ENCODE peak calls at places on chromosome 9, in ten cellular contexts. One of them, this sample, is unnamed.

GRCh38 chr9:129944501-129945116 is 98.4 kb downstream of the FNBP1 start:
- DNase-seq in T-helper 1 cell: peak
- DNase-seq in IMR-90: no peak
- DNase-seq in kidney glomerular epithelial cell: no peak
- DNase-seq in iris pigment epithelial cell: no peak
- DNase-seq in activated T-helper 9 cell treated with anti-CD3 and anti-CD28 coated beads, Interleukin-2, amount 50 U/mL, for 16 hours: peak
- DNase-seq in dermis blood vessel endothelial cell: no peak
- DNase-seq in effector memory CD4-positive, alpha-beta T cell: peak
- DNase-seq in stimulated activated CD4-positive, alpha-beta T cell treated with anti-CD3 and anti-CD28 coated beads, Interleukin-4, amount 100 ng/mL, for 48 hours: peak
- DNase-seq in mesothelial cell of epicardium: no peak
- DNase-seq in this sample: peak

GRCh38 chr9:110006657-110007056 is 201.3 kb downstream of the C9orf152 start:
- DNase-seq in activated T-helper 9 cell treated with anti-CD3 and anti-CD28 coated beads, Interleukin-2, amount 50 U/mL, for 16 hours: no peak
- DNase-seq in stimulated activated CD4-positive, alpha-beta T cell treated with anti-CD3 and anti-CD28 coated beads, Interleukin-4, amount 100 ng/mL, for 48 hours: no peak
- DNase-seq in T-helper 1 cell: no peak
- DNase-seq in IMR-90: no peak
- DNase-seq in mesothelial cell of epicardium: no peak
- DNase-seq in dermis blood vessel endothelial cell: no peak
- DNase-seq in iris pigment epithelial cell: no peak
- DNase-seq in effector memory CD4-positive, alpha-beta T cell: no peak
- DNase-seq in kidney glomerular epithelial cell: no peak
- DNase-seq in this sample: no peak

GRCh38 chr9:1005043-1005667 is 28.7 kb downstream of the DMRT3 start:
- DNase-seq in kidney glomerular epithelial cell: peak
- DNase-seq in IMR-90: peak
- DNase-seq in dermis blood vessel endothelial cell: peak
- DNase-seq in activated T-helper 9 cell treated with anti-CD3 and anti-CD28 coated beads, Interleukin-2, amount 50 U/mL, for 16 hours: no peak
- DNase-seq in effector memory CD4-positive, alpha-beta T cell: no peak
- DNase-seq in stimulated activated CD4-positive, alpha-beta T cell treated with anti-CD3 and anti-CD28 coated beads, Interleukin-4, amount 100 ng/mL, for 48 hours: no peak
- DNase-seq in mesothelial cell of epicardium: no peak
- DNase-seq in T-helper 1 cell: no peak
- DNase-seq in iris pigment epithelial cell: peak
- DNase-seq in this sample: peak

GRCh38 chr9:87684627-87685204 is 41.2 kb upstream of the CTSL start:
- DNase-seq in kidney glomerular epithelial cell: no peak
- DNase-seq in IMR-90: peak
- DNase-seq in dermis blood vessel endothelial cell: peak
- DNase-seq in T-helper 1 cell: no peak
- DNase-seq in activated T-helper 9 cell treated with anti-CD3 and anti-CD28 coated beads, Interleukin-2, amount 50 U/mL, for 16 hours: no peak
- DNase-seq in mesothelial cell of epicardium: no peak
- DNase-seq in iris pigment epithelial cell: peak
- DNase-seq in effector memory CD4-positive, alpha-beta T cell: no peak
- DNase-seq in stimulated activated CD4-positive, alpha-beta T cell treated with anti-CD3 and anti-CD28 coated beads, Interleukin-4, amount 100 ng/mL, for 48 hours: no peak
- DNase-seq in this sample: no peak

GRCh38 chr9:137665697-137666504 is 47.1 kb downstream of the EHMT1 start:
- DNase-seq in T-helper 1 cell: no peak
- DNase-seq in effector memory CD4-positive, alpha-beta T cell: no peak
- DNase-seq in mesothelial cell of epicardium: no peak
- DNase-seq in activated T-helper 9 cell treated with anti-CD3 and anti-CD28 coated beads, Interleukin-2, amount 50 U/mL, for 16 hours: no peak
- DNase-seq in dermis blood vessel endothelial cell: no peak
- DNase-seq in iris pigment epithelial cell: no peak
- DNase-seq in IMR-90: no peak
- DNase-seq in stimulated activated CD4-positive, alpha-beta T cell treated with anti-CD3 and anti-CD28 coated beads, Interleukin-4, amount 100 ng/mL, for 48 hours: no peak
- DNase-seq in kidney glomerular epithelial cell: no peak
- DNase-seq in this sample: no peak

GRCh38 chr9:38621434-38622082 is 1.2 kb upstream of the ANKRD18A start:
- DNase-seq in iris pigment epithelial cell: no peak
- DNase-seq in kidney glomerular epithelial cell: peak
- DNase-seq in mesothelial cell of epicardium: no peak
- DNase-seq in stimulated activated CD4-positive, alpha-beta T cell treated with anti-CD3 and anti-CD28 coated beads, Interleukin-4, amount 100 ng/mL, for 48 hours: peak
- DNase-seq in dermis blood vessel endothelial cell: peak
- DNase-seq in effector memory CD4-positive, alpha-beta T cell: peak
- DNase-seq in activated T-helper 9 cell treated with anti-CD3 and anti-CD28 coated beads, Interleukin-2, amount 50 U/mL, for 16 hours: peak
- DNase-seq in T-helper 1 cell: peak
- DNase-seq in IMR-90: no peak
- DNase-seq in this sample: peak

GRCh38 chr9:132647355-132647754 is 22.4 kb downstream of the DDX31 start:
- DNase-seq in dermis blood vessel endothelial cell: no peak
- DNase-seq in iris pigment epithelial cell: peak
- DNase-seq in kidney glomerular epithelial cell: peak
- DNase-seq in mesothelial cell of epicardium: no peak
- DNase-seq in stimulated activated CD4-positive, alpha-beta T cell treated with anti-CD3 and anti-CD28 coated beads, Interleukin-4, amount 100 ng/mL, for 48 hours: peak
- DNase-seq in T-helper 1 cell: no peak
- DNase-seq in IMR-90: peak
- DNase-seq in effector memory CD4-positive, alpha-beta T cell: no peak
- DNase-seq in activated T-helper 9 cell treated with anti-CD3 and anti-CD28 coated beads, Interleukin-2, amount 50 U/mL, for 16 hours: no peak
- DNase-seq in this sample: no peak

GRCh38 chr9:83047839-83048775 is 14.8 kb downstream of the RASEF start:
- DNase-seq in IMR-90: peak
- DNase-seq in mesothelial cell of epicardium: no peak
- DNase-seq in dermis blood vessel endothelial cell: no peak
- DNase-seq in kidney glomerular epithelial cell: peak
- DNase-seq in iris pigment epithelial cell: peak
- DNase-seq in effector memory CD4-positive, alpha-beta T cell: no peak
- DNase-seq in activated T-helper 9 cell treated with anti-CD3 and anti-CD28 coated beads, Interleukin-2, amount 50 U/mL, for 16 hours: no peak
- DNase-seq in T-helper 1 cell: no peak
- DNase-seq in stimulated activated CD4-positive, alpha-beta T cell treated with anti-CD3 and anti-CD28 coated beads, Interleukin-4, amount 100 ng/mL, for 48 hours: no peak
- DNase-seq in this sample: no peak

GRCh38 chr9:132018957-132019405 is 60.7 kb downstream of the MED27 start:
- DNase-seq in activated T-helper 9 cell treated with anti-CD3 and anti-CD28 coated beads, Interleukin-2, amount 50 U/mL, for 16 hours: no peak
- DNase-seq in iris pigment epithelial cell: no peak
- DNase-seq in T-helper 1 cell: no peak
- DNase-seq in dermis blood vessel endothelial cell: no peak
- DNase-seq in mesothelial cell of epicardium: no peak
- DNase-seq in kidney glomerular epithelial cell: peak
- DNase-seq in stimulated activated CD4-positive, alpha-beta T cell treated with anti-CD3 and anti-CD28 coated beads, Interleukin-4, amount 100 ng/mL, for 48 hours: no peak
- DNase-seq in IMR-90: peak
- DNase-seq in effector memory CD4-positive, alpha-beta T cell: no peak
- DNase-seq in this sample: no peak

GRCh38 chr9:79257215-79257614 is 314.6 kb upstream of the TLE4 start:
- DNase-seq in dermis blood vessel endothelial cell: no peak
- DNase-seq in IMR-90: no peak
- DNase-seq in stimulated activated CD4-positive, alpha-beta T cell treated with anti-CD3 and anti-CD28 coated beads, Interleukin-4, amount 100 ng/mL, for 48 hours: no peak
- DNase-seq in mesothelial cell of epicardium: peak
- DNase-seq in effector memory CD4-positive, alpha-beta T cell: no peak
- DNase-seq in T-helper 1 cell: no peak
- DNase-seq in kidney glomerular epithelial cell: peak
- DNase-seq in activated T-helper 9 cell treated with anti-CD3 and anti-CD28 coated beads, Interleukin-2, amount 50 U/mL, for 16 hours: no peak
- DNase-seq in iris pigment epithelial cell: peak
- DNase-seq in this sample: no peak

GRCh38 chr9:123453904-123454321 is 97.9 kb downstream of the CRB2 start:
- DNase-seq in stimulated activated CD4-positive, alpha-beta T cell treated with anti-CD3 and anti-CD28 coated beads, Interleukin-4, amount 100 ng/mL, for 48 hours: no peak
- DNase-seq in dermis blood vessel endothelial cell: no peak
- DNase-seq in effector memory CD4-positive, alpha-beta T cell: no peak
- DNase-seq in mesothelial cell of epicardium: no peak
- DNase-seq in T-helper 1 cell: no peak
- DNase-seq in activated T-helper 9 cell treated with anti-CD3 and anti-CD28 coated beads, Interleukin-2, amount 50 U/mL, for 16 hours: no peak
- DNase-seq in iris pigment epithelial cell: no peak
- DNase-seq in IMR-90: no peak
- DNase-seq in kidney glomerular epithelial cell: no peak
- DNase-seq in this sample: no peak

GRCh38 chr9:21520501-21521228 is 38.6 kb upstream of the IFNE start:
- DNase-seq in effector memory CD4-positive, alpha-beta T cell: no peak
- DNase-seq in mesothelial cell of epicardium: no peak
- DNase-seq in T-helper 1 cell: no peak
- DNase-seq in stimulated activated CD4-positive, alpha-beta T cell treated with anti-CD3 and anti-CD28 coated beads, Interleukin-4, amount 100 ng/mL, for 48 hours: no peak
- DNase-seq in iris pigment epithelial cell: no peak
- DNase-seq in kidney glomerular epithelial cell: no peak
- DNase-seq in IMR-90: no peak
- DNase-seq in activated T-helper 9 cell treated with anti-CD3 and anti-CD28 coated beads, Interleukin-2, amount 50 U/mL, for 16 hours: no peak
- DNase-seq in dermis blood vessel endothelial cell: no peak
- DNase-seq in this sample: no peak

GRCh38 chr9:80596576-80596975 is 1024.8 kb downstream of the TLE4 start:
- DNase-seq in iris pigment epithelial cell: no peak
- DNase-seq in IMR-90: no peak
- DNase-seq in mesothelial cell of epicardium: no peak
- DNase-seq in dermis blood vessel endothelial cell: no peak
- DNase-seq in T-helper 1 cell: no peak
- DNase-seq in effector memory CD4-positive, alpha-beta T cell: no peak
- DNase-seq in kidney glomerular epithelial cell: no peak
- DNase-seq in stimulated activated CD4-positive, alpha-beta T cell treated with anti-CD3 and anti-CD28 coated beads, Interleukin-4, amount 100 ng/mL, for 48 hours: no peak
- DNase-seq in activated T-helper 9 cell treated with anti-CD3 and anti-CD28 coated beads, Interleukin-2, amount 50 U/mL, for 16 hours: no peak
- DNase-seq in this sample: no peak

GRCh38 chr9:112819635-112820496 is 69.3 kb downstream of the SNX30 start:
- DNase-seq in stimulated activated CD4-positive, alpha-beta T cell treated with anti-CD3 and anti-CD28 coated beads, Interleukin-4, amount 100 ng/mL, for 48 hours: no peak
- DNase-seq in mesothelial cell of epicardium: no peak
- DNase-seq in dermis blood vessel endothelial cell: peak
- DNase-seq in kidney glomerular epithelial cell: peak
- DNase-seq in T-helper 1 cell: no peak
- DNase-seq in IMR-90: peak
- DNase-seq in activated T-helper 9 cell treated with anti-CD3 and anti-CD28 coated beads, Interleukin-2, amount 50 U/mL, for 16 hours: no peak
- DNase-seq in iris pigment epithelial cell: peak
- DNase-seq in effector memory CD4-positive, alpha-beta T cell: no peak
- DNase-seq in this sample: peak

GRCh38 chr9:112184211-112184610 is 9.1 kb upstream of the SUSD1 start:
- DNase-seq in IMR-90: no peak
- DNase-seq in kidney glomerular epithelial cell: no peak
- DNase-seq in activated T-helper 9 cell treated with anti-CD3 and anti-CD28 coated beads, Interleukin-2, amount 50 U/mL, for 16 hours: no peak
- DNase-seq in T-helper 1 cell: no peak
- DNase-seq in dermis blood vessel endothelial cell: no peak
- DNase-seq in effector memory CD4-positive, alpha-beta T cell: no peak
- DNase-seq in iris pigment epithelial cell: no peak
- DNase-seq in mesothelial cell of epicardium: no peak
- DNase-seq in stimulated activated CD4-positive, alpha-beta T cell treated with anti-CD3 and anti-CD28 coated beads, Interleukin-4, amount 100 ng/mL, for 48 hours: no peak
- DNase-seq in this sample: no peak

GRCh38 chr9:129282308-129283211 is 104.5 kb upstream of the IER5L start:
- DNase-seq in mesothelial cell of epicardium: no peak
- DNase-seq in stimulated activated CD4-positive, alpha-beta T cell treated with anti-CD3 and anti-CD28 coated beads, Interleukin-4, amount 100 ng/mL, for 48 hours: no peak
- DNase-seq in iris pigment epithelial cell: no peak
- DNase-seq in effector memory CD4-positive, alpha-beta T cell: no peak
- DNase-seq in T-helper 1 cell: no peak
- DNase-seq in kidney glomerular epithelial cell: no peak
- DNase-seq in IMR-90: no peak
- DNase-seq in activated T-helper 9 cell treated with anti-CD3 and anti-CD28 coated beads, Interleukin-2, amount 50 U/mL, for 16 hours: no peak
- DNase-seq in dermis blood vessel endothelial cell: peak
- DNase-seq in this sample: no peak

GRCh38 chr9:114099523-114100270 is 605 bp upstream of the KIF12 start:
- DNase-seq in effector memory CD4-positive, alpha-beta T cell: no peak
- DNase-seq in dermis blood vessel endothelial cell: no peak
- DNase-seq in iris pigment epithelial cell: no peak
- DNase-seq in IMR-90: no peak
- DNase-seq in stimulated activated CD4-positive, alpha-beta T cell treated with anti-CD3 and anti-CD28 coated beads, Interleukin-4, amount 100 ng/mL, for 48 hours: no peak
- DNase-seq in mesothelial cell of epicardium: no peak
- DNase-seq in activated T-helper 9 cell treated with anti-CD3 and anti-CD28 coated beads, Interleukin-2, amount 50 U/mL, for 16 hours: no peak
- DNase-seq in T-helper 1 cell: no peak
- DNase-seq in kidney glomerular epithelial cell: no peak
- DNase-seq in this sample: no peak

GRCh38 chr9:38322937-38323336 is 69.6 kb upstream of the ALDH1B1 start:
- DNase-seq in iris pigment epithelial cell: no peak
- DNase-seq in IMR-90: no peak
- DNase-seq in dermis blood vessel endothelial cell: no peak
- DNase-seq in T-helper 1 cell: no peak
- DNase-seq in mesothelial cell of epicardium: no peak
- DNase-seq in kidney glomerular epithelial cell: no peak
- DNase-seq in activated T-helper 9 cell treated with anti-CD3 and anti-CD28 coated beads, Interleukin-2, amount 50 U/mL, for 16 hours: no peak
- DNase-seq in effector memory CD4-positive, alpha-beta T cell: no peak
- DNase-seq in stimulated activated CD4-positive, alpha-beta T cell treated with anti-CD3 and anti-CD28 coated beads, Interleukin-4, amount 100 ng/mL, for 48 hours: no peak
- DNase-seq in this sample: no peak

GRCh38 chr9:128250839-128251558 is 24.8 kb downstream of the GOLGA2 start:
- DNase-seq in dermis blood vessel endothelial cell: no peak
- DNase-seq in effector memory CD4-positive, alpha-beta T cell: no peak
- DNase-seq in T-helper 1 cell: no peak
- DNase-seq in activated T-helper 9 cell treated with anti-CD3 and anti-CD28 coated beads, Interleukin-2, amount 50 U/mL, for 16 hours: no peak
- DNase-seq in stimulated activated CD4-positive, alpha-beta T cell treated with anti-CD3 and anti-CD28 coated beads, Interleukin-4, amount 100 ng/mL, for 48 hours: no peak
- DNase-seq in kidney glomerular epithelial cell: no peak
- DNase-seq in IMR-90: no peak
- DNase-seq in mesothelial cell of epicardium: no peak
- DNase-seq in iris pigment epithelial cell: no peak
- DNase-seq in this sample: no peak

GRCh38 chr9:91534374-91534773 is 110.7 kb upstream of the NFIL3 start:
- DNase-seq in dermis blood vessel endothelial cell: no peak
- DNase-seq in kidney glomerular epithelial cell: peak
- DNase-seq in effector memory CD4-positive, alpha-beta T cell: no peak
- DNase-seq in IMR-90: peak
- DNase-seq in activated T-helper 9 cell treated with anti-CD3 and anti-CD28 coated beads, Interleukin-2, amount 50 U/mL, for 16 hours: no peak
- DNase-seq in stimulated activated CD4-positive, alpha-beta T cell treated with anti-CD3 and anti-CD28 coated beads, Interleukin-4, amount 100 ng/mL, for 48 hours: no peak
- DNase-seq in mesothelial cell of epicardium: no peak
- DNase-seq in iris pigment epithelial cell: peak
- DNase-seq in T-helper 1 cell: no peak
- DNase-seq in this sample: no peak

GRCh38 chr9:134811673-134812668 is 68.6 kb upstream of the FCN2 start:
- DNase-seq in iris pigment epithelial cell: peak
- DNase-seq in activated T-helper 9 cell treated with anti-CD3 and anti-CD28 coated beads, Interleukin-2, amount 50 U/mL, for 16 hours: no peak
- DNase-seq in effector memory CD4-positive, alpha-beta T cell: no peak
- DNase-seq in T-helper 1 cell: no peak
- DNase-seq in kidney glomerular epithelial cell: peak
- DNase-seq in IMR-90: peak
- DNase-seq in stimulated activated CD4-positive, alpha-beta T cell treated with anti-CD3 and anti-CD28 coated beads, Interleukin-4, amount 100 ng/mL, for 48 hours: no peak
- DNase-seq in mesothelial cell of epicardium: no peak
- DNase-seq in dermis blood vessel endothelial cell: no peak
- DNase-seq in this sample: no peak

GRCh38 chr9:72996684-72997314 is 43.9 kb upstream of the ALDH1A1 start:
- DNase-seq in iris pigment epithelial cell: no peak
- DNase-seq in effector memory CD4-positive, alpha-beta T cell: no peak
- DNase-seq in kidney glomerular epithelial cell: no peak
- DNase-seq in IMR-90: no peak
- DNase-seq in mesothelial cell of epicardium: no peak
- DNase-seq in dermis blood vessel endothelial cell: peak
- DNase-seq in stimulated activated CD4-positive, alpha-beta T cell treated with anti-CD3 and anti-CD28 coated beads, Interleukin-4, amount 100 ng/mL, for 48 hours: no peak
- DNase-seq in activated T-helper 9 cell treated with anti-CD3 and anti-CD28 coated beads, Interleukin-2, amount 50 U/mL, for 16 hours: no peak
- DNase-seq in T-helper 1 cell: no peak
- DNase-seq in this sample: no peak

GRCh38 chr9:133715866-133716563 is 22.1 kb downstream of the SARDH start:
- DNase-seq in T-helper 1 cell: no peak
- DNase-seq in iris pigment epithelial cell: no peak
- DNase-seq in dermis blood vessel endothelial cell: no peak
- DNase-seq in stimulated activated CD4-positive, alpha-beta T cell treated with anti-CD3 and anti-CD28 coated beads, Interleukin-4, amount 100 ng/mL, for 48 hours: no peak
- DNase-seq in IMR-90: peak
- DNase-seq in kidney glomerular epithelial cell: no peak
- DNase-seq in effector memory CD4-positive, alpha-beta T cell: no peak
- DNase-seq in mesothelial cell of epicardium: peak
- DNase-seq in activated T-helper 9 cell treated with anti-CD3 and anti-CD28 coated beads, Interleukin-2, amount 50 U/mL, for 16 hours: no peak
- DNase-seq in this sample: peak

GRCh38 chr9:136437430-136437829 is 2.2 kb downstream of the INPP5E start:
- DNase-seq in stimulated activated CD4-positive, alpha-beta T cell treated with anti-CD3 and anti-CD28 coated beads, Interleukin-4, amount 100 ng/mL, for 48 hours: no peak
- DNase-seq in dermis blood vessel endothelial cell: no peak
- DNase-seq in iris pigment epithelial cell: peak
- DNase-seq in T-helper 1 cell: no peak
- DNase-seq in mesothelial cell of epicardium: no peak
- DNase-seq in IMR-90: peak
- DNase-seq in effector memory CD4-positive, alpha-beta T cell: no peak
- DNase-seq in activated T-helper 9 cell treated with anti-CD3 and anti-CD28 coated beads, Interleukin-2, amount 50 U/mL, for 16 hours: no peak
- DNase-seq in kidney glomerular epithelial cell: no peak
- DNase-seq in this sample: no peak

GRCh38 chr9:81522721-81523551 is 166.4 kb downstream of the TLE1 start:
- DNase-seq in stimulated activated CD4-positive, alpha-beta T cell treated with anti-CD3 and anti-CD28 coated beads, Interleukin-4, amount 100 ng/mL, for 48 hours: no peak
- DNase-seq in dermis blood vessel endothelial cell: peak
- DNase-seq in effector memory CD4-positive, alpha-beta T cell: no peak
- DNase-seq in kidney glomerular epithelial cell: peak
- DNase-seq in IMR-90: peak
- DNase-seq in mesothelial cell of epicardium: no peak
- DNase-seq in iris pigment epithelial cell: peak
- DNase-seq in T-helper 1 cell: no peak
- DNase-seq in activated T-helper 9 cell treated with anti-CD3 and anti-CD28 coated beads, Interleukin-2, amount 50 U/mL, for 16 hours: no peak
- DNase-seq in this sample: peak

GRCh38 chr9:128244443-128245226 is 31.2 kb downstream of the GOLGA2 start:
- DNase-seq in mesothelial cell of epicardium: peak
- DNase-seq in dermis blood vessel endothelial cell: peak
- DNase-seq in T-helper 1 cell: no peak
- DNase-seq in IMR-90: peak
- DNase-seq in effector memory CD4-positive, alpha-beta T cell: no peak
- DNase-seq in iris pigment epithelial cell: peak
- DNase-seq in activated T-helper 9 cell treated with anti-CD3 and anti-CD28 coated beads, Interleukin-2, amount 50 U/mL, for 16 hours: no peak
- DNase-seq in kidney glomerular epithelial cell: no peak
- DNase-seq in stimulated activated CD4-positive, alpha-beta T cell treated with anti-CD3 and anti-CD28 coated beads, Interleukin-4, amount 100 ng/mL, for 48 hours: no peak
- DNase-seq in this sample: no peak

GRCh38 chr9:135403733-135404450 is 75.7 kb upstream of the PPP1R26 start:
- DNase-seq in iris pigment epithelial cell: no peak
- DNase-seq in activated T-helper 9 cell treated with anti-CD3 and anti-CD28 coated beads, Interleukin-2, amount 50 U/mL, for 16 hours: no peak
- DNase-seq in stimulated activated CD4-positive, alpha-beta T cell treated with anti-CD3 and anti-CD28 coated beads, Interleukin-4, amount 100 ng/mL, for 48 hours: no peak
- DNase-seq in kidney glomerular epithelial cell: no peak
- DNase-seq in IMR-90: no peak
- DNase-seq in T-helper 1 cell: no peak
- DNase-seq in mesothelial cell of epicardium: no peak
- DNase-seq in effector memory CD4-positive, alpha-beta T cell: no peak
- DNase-seq in dermis blood vessel endothelial cell: no peak
- DNase-seq in this sample: no peak

GRCh38 chr9:135507104-135508035 is 6.9 kb downstream of the MRPS2 start:
- DNase-seq in stimulated activated CD4-positive, alpha-beta T cell treated with anti-CD3 and anti-CD28 coated beads, Interleukin-4, amount 100 ng/mL, for 48 hours: no peak
- DNase-seq in kidney glomerular epithelial cell: no peak
- DNase-seq in IMR-90: no peak
- DNase-seq in effector memory CD4-positive, alpha-beta T cell: no peak
- DNase-seq in activated T-helper 9 cell treated with anti-CD3 and anti-CD28 coated beads, Interleukin-2, amount 50 U/mL, for 16 hours: no peak
- DNase-seq in dermis blood vessel endothelial cell: no peak
- DNase-seq in mesothelial cell of epicardium: no peak
- DNase-seq in iris pigment epithelial cell: no peak
- DNase-seq in T-helper 1 cell: no peak
- DNase-seq in this sample: no peak

This sample was measured in CD4-positive, CD25-positive, alpha-beta regulatory T cell.